ENCODE peak calls at places on chromosomes 16 and 17, in five cellular contexts. W is breast epithelium, D is H1, J is stomach, V is prostate gland. I is an unnamed sample.

GRCh38 chr16:9102943-9103342 is 11.5 kb downstream of the HAPSTR1 start:
- DNase-seq in V (no peak), W (no peak), D (no peak), J (no peak), I (no peak)

GRCh38 chr17:28325221-28325620 is 6.2 kb downstream of the TMEM97 start:
- DNase-seq in D (no peak), V (no peak), J (no peak), W (no peak), I (no peak)

GRCh38 chr17:41579484-41580243 is 7.0 kb downstream of the KRT14 start:
- DNase-seq in D (peak), V (peak), J (peak), W (peak), I (peak)

GRCh38 chr16:87436225-87437172 is 44.4 kb downstream of the MAP1LC3B start:
- DNase-seq in V (no peak), W (no peak), J (no peak), D (no peak), I (no peak)

GRCh38 chr16:87384162-87384999 is 805 bp upstream of the FBXO31 start:
- DNase-seq in J (peak), W (no peak), D (no peak), V (no peak), I (no peak)

GRCh38 chr16:56354016-56354415 is 71.3 kb downstream of the AMFR start:
- DNase-seq in V (no peak), J (peak), D (no peak), W (no peak), I (no peak)

GRCh38 chr16:56547120-56547948 is 17.5 kb upstream of the MT4 start:
- DNase-seq in J (no peak), W (peak), V (peak), D (peak), I (no peak)

GRCh38 chr17:49565948-49566491 is 9.7 kb upstream of the NXPH3 start:
- DNase-seq in W (peak), J (peak), D (no peak), V (peak), I (no peak)

GRCh38 chr16:1772908-1773702 is at the start of gene MRPS34:
- DNase-seq in J (peak), W (no peak), V (peak), D (peak), I (peak)

GRCh38 chr16:84520778-84521770 is 16.6 kb upstream of the MEAK7 start:
- DNase-seq in V (no peak), D (no peak), J (no peak), W (peak), I (no peak)

GRCh38 chr16:87056083-87056482 is 261.1 kb downstream of the C16orf95 start:
- DNase-seq in D (no peak), V (no peak), W (no peak), J (no peak), I (peak)

GRCh38 chr17:17913695-17914332 is 58.4 kb downstream of the TOM1L2 start:
- DNase-seq in V (peak), W (peak), D (peak), J (peak), I (peak)

GRCh38 chr16:79451196-79451816 is 149.2 kb downstream of the MAF start:
- DNase-seq in V (no peak), D (no peak), W (no peak), J (no peak), I (no peak)

GRCh38 chr16:11180489-11180888 is 75.5 kb downstream of the SOCS1 start:
- DNase-seq in W (no peak), V (no peak), D (no peak), J (no peak), I (no peak)

GRCh38 chr16:67419502-67419901 is 3.2 kb upstream of the ZDHHC1 start:
- DNase-seq in W (no peak), D (no peak), J (no peak), V (no peak), I (no peak)

GRCh38 chr16:15502041-15502725 is 67.8 kb downstream of the BMERB1 start:
- DNase-seq in J (no peak), V (no peak), D (no peak), W (no peak), I (peak)

GRCh38 chr17:75778861-75779249 is 5.8 kb upstream of the UNK start:
- DNase-seq in W (peak), D (no peak), J (peak), V (no peak), I (no peak)

GRCh38 chr17:18980682-18981384 is 23.7 kb downstream of the FAM83G start:
- DNase-seq in J (no peak), W (no peak), D (no peak), V (no peak), I (no peak)

GRCh38 chr17:74176546-74177001 is 26.9 kb upstream of the RPL38 start:
- DNase-seq in D (peak), J (peak), V (peak), W (no peak), I (peak)

GRCh38 chr16:68564367-68564985 is 25.4 kb downstream of the ZFP90 start:
- DNase-seq in V (no peak), J (no peak), D (no peak), W (no peak), I (no peak)

GRCh38 chr16:85612191-85612800 is 826 bp upstream of the GSE1 start:
- DNase-seq in J (peak), V (peak), D (no peak), W (peak), I (no peak)

GRCh38 chr17:58084317-58084981 is 1.2 kb downstream of the DYNLL2 start:
- DNase-seq in W (peak), D (no peak), V (peak), J (peak), I (peak)

GRCh38 chr17:48754500-48755261 is 26.1 kb upstream of the HOXB13 start:
- DNase-seq in W (no peak), D (no peak), V (no peak), J (no peak), I (no peak)

GRCh38 chr17:2067048-2067452 is 12.1 kb downstream of the HIC1 start:
- DNase-seq in W (no peak), J (no peak), V (no peak), D (no peak), I (no peak)

GRCh38 chr17:66673668-66674276 is 161.1 kb upstream of the CACNG5 start:
- DNase-seq in V (peak), J (peak), W (peak), D (peak), I (peak)

GRCh38 chr17:58870747-58871146 is 115.1 kb downstream of the PPM1E start:
- DNase-seq in D (no peak), J (no peak), V (no peak), W (no peak), I (no peak)

GRCh38 chr17:57422574-57423164 is 166.3 kb downstream of the MSI2 start:
- DNase-seq in W (no peak), J (no peak), D (no peak), V (no peak), I (no peak)

GRCh38 chr16:81458149-81458669 is 13.6 kb downstream of the CMIP start:
- DNase-seq in J (no peak), D (no peak), W (no peak), V (no peak), I (no peak)

GRCh38 chr17:41211845-41212466 is 14.5 kb upstream of the KRTAP9-2 start:
- DNase-seq in D (no peak), W (no peak), V (no peak), J (no peak), I (no peak)

GRCh38 chr17:77449908-77450741 is 309.4 kb downstream of the SEC14L1 start:
- DNase-seq in W (no peak), V (peak), D (no peak), J (peak), I (no peak)

GRCh38 chr16:19183187-19183586 is 15.1 kb downstream of the SYT17 start:
- DNase-seq in V (no peak), W (no peak), D (no peak), J (no peak), I (no peak)

GRCh38 chr17:68450801-68451200 is 6.5 kb downstream of the WIPI1 start:
- DNase-seq in V (no peak), D (no peak), W (no peak), J (no peak), I (no peak)

GRCh38 chr16:58027341-58028167 is 2.0 kb downstream of the MMP15 start:
- DNase-seq in V (no peak), J (peak), W (no peak), D (peak), I (no peak)

GRCh38 chr17:49762148-49762941 is 1.6 kb downstream of the FAM117A start:
- DNase-seq in D (no peak), V (no peak), J (no peak), W (no peak), I (no peak)

GRCh38 chr16:85524365-85524629 is 88.8 kb upstream of the GSE1 start:
- DNase-seq in D (no peak), W (no peak), V (no peak), J (no peak), I (no peak)

DNA sequence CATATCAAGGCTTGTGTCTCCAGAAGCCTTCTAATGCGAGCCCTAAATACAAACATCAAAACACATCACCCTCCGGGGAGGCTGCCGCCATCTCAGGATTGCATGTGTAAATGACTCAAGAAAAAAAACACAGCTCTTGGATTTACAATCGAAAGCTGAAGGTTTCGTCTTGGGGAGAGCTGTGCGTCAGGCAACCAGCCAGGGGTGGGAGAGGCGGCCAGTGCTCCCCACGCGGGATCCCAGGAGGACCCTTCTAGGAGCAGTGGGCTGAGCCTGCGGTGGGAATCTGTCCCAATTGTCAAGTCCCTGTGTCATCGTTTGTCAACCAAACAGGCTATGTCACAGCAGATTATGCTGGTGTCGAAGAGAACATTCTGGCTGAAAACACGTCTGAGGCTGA is 209.7 kb downstream of the ABCC12 start:
- DNase-seq in J (no peak), W (no peak), D (no peak), V (no peak), I (no peak)
- TF ChIP-seq POLR2AphosphoS5 in J (no peak), W (no peak), D (no peak), V (no peak), I (no peak)

GRCh38 chr17:79845601-79845949 is 6.3 kb upstream of the CBX4 start:
- DNase-seq in V (no peak), W (no peak), D (no peak), J (no peak), I (no peak)

GRCh38 chr17:79842656-79843474 is 3.6 kb upstream of the CBX4 start:
- DNase-seq in D (no peak), V (no peak), J (no peak), W (no peak), I (peak)

GRCh38 chr17:79843475-79843916 is 4.3 kb upstream of the CBX4 start:
- DNase-seq in D (no peak), W (no peak), J (no peak), V (no peak), I (no peak)

GRCh38 chr17:79844869-79845600 is 5.8 kb upstream of the CBX4 start:
- DNase-seq in D (no peak), J (peak), W (no peak), V (no peak), I (no peak)

GRCh38 chr17:79843917-79844815 is 4.9 kb upstream of the CBX4 start:
- DNase-seq in W (no peak), D (no peak), V (no peak), J (peak), I (peak)
- TF ChIP-seq POLR2AphosphoS5 in W (peak), D (no peak), V (no peak), J (no peak), I (peak)

GRCh38 chr16:4837733-4838501 is 9.2 kb downstream of the GLYR1 start:
- DNase-seq in D (no peak), W (no peak), V (no peak), J (no peak), I (no peak)
- TF ChIP-seq POLR2AphosphoS5 in D (no peak), W (no peak), V (no peak), J (no peak), I (no peak)

GRCh38 chr16:50692644-50692998 is 785 bp upstream of the NOD2 start:
- DNase-seq in J (no peak), V (no peak), W (no peak), D (no peak), I (no peak)

GRCh38 chr16:50695017-50696000 is 1.9 kb downstream of the NOD2 start:
- DNase-seq in D (no peak), V (no peak), W (no peak), J (no peak), I (no peak)

GRCh38 chr16:50696126-50696525 is 2.7 kb downstream of the NOD2 start:
- DNase-seq in D (no peak), V (no peak), W (no peak), J (no peak), I (no peak)

GRCh38 chr16:50694206-50694605 is 800 bp downstream of the NOD2 start:
- DNase-seq in V (no peak), W (no peak), J (no peak), D (no peak), I (no peak)

DNA sequence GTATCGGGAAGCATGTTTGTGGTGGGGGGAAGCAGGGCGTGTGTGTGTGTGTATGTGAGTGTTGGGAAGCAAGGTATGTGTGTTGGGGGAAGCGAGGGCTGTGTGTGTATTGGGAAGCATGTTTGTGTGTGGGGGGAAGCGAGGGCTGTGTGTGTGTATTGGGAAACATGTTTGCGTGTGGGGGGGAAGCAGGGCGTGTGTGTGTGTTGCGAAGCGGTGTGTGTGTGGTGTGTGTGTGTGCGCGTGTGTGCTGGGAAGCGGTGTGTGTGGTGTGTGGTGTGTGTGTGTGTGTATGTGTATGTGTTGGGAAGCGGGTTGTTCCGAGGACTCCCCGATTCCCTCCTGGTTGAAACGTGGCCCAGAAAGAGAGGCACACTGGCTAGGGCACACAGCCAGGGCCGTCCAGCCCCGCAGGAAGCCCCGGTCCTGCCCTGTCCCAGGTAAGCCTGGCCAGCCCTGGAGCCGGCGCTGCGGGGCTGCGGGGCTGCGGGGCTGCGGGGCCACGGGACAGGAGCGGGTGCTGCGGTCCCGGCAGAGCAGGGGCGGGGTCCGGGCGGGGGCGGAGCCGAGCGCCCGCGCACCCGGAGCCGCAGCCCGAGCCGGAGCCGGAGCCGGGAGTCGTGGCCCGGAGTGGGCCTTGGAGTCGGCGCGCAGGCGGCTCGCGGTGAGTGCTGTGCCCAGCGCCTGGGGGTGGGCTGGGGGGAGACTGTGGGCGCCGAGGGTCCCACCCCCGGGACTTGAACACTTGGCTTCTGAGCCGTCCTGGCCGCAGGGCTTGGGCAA is at the start of gene NOD2:
- DNase-seq in V (no peak), D (no peak), J (peak), W (no peak), I (no peak)
- TF ChIP-seq POLR2AphosphoS5 in V (no peak), D (no peak), J (no peak), W (no peak), I (no peak)

GRCh38 chr17:82087961-82088837 is 9.8 kb downstream of the FASN start:
- DNase-seq in W (no peak), V (no peak), J (no peak), D (no peak), I (no peak)
- TF ChIP-seq POLR2AphosphoS5 in W (no peak), V (no peak), J (no peak), D (peak), I (no peak)

DNA sequence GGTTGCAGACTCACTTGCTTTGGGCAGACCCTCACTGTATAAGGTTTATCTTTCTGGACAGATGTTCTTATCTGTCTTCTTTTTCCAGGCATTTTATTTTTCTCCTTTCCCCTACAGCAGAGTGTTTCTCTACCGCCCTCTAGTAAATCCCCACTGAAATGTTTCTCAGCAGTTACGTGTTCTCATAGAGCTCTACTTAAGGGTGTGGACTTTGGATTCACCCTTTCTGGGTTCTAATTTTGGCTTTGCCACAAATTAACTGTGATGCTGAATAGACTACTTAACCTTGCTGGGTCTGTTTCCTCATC is 2.0 kb downstream of the ADAT1 start:
- DNase-seq in D (no peak), J (no peak), V (no peak), W (no peak), I (peak)
- TF ChIP-seq POLR2AphosphoS5 in D (no peak), J (no peak), V (no peak), W (no peak), I (no peak)

DNA sequence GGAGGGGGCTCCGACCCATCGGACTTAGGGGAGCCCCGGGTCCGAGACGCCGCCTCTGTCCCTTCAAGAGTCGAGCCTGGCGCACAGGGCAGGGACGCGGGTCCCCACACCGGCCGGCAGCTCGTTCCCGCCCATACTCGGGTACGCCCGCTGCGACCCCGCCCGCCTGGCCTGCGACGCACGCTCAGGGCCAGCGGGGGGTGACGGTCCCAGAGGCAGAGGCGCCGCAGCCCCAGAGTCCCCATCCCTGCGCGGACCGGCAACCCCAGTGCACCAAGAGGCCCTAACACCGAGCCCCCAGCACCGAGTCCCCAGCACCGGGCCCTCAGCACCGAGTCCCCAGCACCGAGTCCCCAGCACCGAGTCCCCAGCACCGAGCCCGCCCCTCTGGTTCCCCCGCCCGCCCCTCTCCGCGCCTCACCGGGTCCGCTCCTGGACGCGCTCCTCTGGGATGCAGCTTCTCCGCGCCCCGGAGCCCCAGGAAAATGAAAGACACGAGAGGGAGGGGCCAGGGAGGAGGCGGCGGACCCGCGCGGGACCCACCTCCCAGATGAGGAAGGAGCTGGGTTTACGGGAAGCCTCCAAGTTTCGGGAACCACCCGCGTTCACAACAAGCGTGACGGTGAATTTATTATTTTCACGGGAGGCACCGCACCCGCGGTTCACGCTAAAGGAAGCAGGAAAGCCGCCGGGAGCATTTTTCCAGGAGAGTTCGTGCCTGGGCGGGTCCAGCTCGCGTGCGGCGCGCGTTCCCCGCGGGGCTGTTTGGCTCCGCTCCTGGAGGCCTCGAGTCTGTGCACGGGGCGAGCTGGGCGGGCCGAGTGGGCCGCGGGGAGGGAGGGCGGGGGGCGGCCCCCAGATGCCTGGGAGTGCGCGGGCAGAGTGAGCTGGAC is at the start of gene SECTM1:
- DNase-seq in W (peak), V (no peak), D (no peak), J (peak), I (no peak)
- TF ChIP-seq POLR2AphosphoS5 in W (no peak), V (peak), D (no peak), J (peak), I (no peak)